ENCODE peak calls at places on chromosomes 5 and 9, in seven cellular contexts. I is Peyer's patch; V is heart right ventricle; S is CD8-positive, alpha-beta T cell; N is PC-3; K is right lobe of liver; Y is left lung. F is an unnamed sample. For H3K27me3 and H3K4me1, the result is how much of the 10 kb centered on the place peaks cover.

GRCh38 chr5:39055760-39056393 is 18.3 kb downstream of the RICTOR start:
- DNase-seq in I (no peak), V (no peak), S (no peak), N (peak), K (no peak), Y (no peak), F (no peak)

GRCh38 chr5:111680737-111681413 is 76.1 kb downstream of the NREP start:
- DNase-seq in I (no peak), V (peak), S (no peak), N (peak), K (no peak), Y (no peak), F (no peak)

GRCh38 chr5:150523472-150524350 is 15.8 kb downstream of the NDST1 start:
- DNase-seq in I (no peak), V (no peak), S (no peak), N (peak), K (no peak), Y (no peak), F (no peak)

GRCh38 chr5:5025774-5026406 is 114.2 kb upstream of the ADAMTS16 start:
- DNase-seq in I (no peak), V (no peak), S (no peak), N (peak), K (no peak), Y (no peak), F (no peak)

GRCh38 chr5:36939969-36940858 is 63.6 kb downstream of the NIPBL start:
- DNase-seq in I (no peak), V (no peak), S (no peak), N (peak), K (no peak), Y (no peak), F (no peak)

GRCh38 chr5:151740336-151740942 is 18.0 kb downstream of the ATOX1 start:
- DNase-seq in I (no peak), V (peak), S (peak), N (peak), K (no peak), Y (peak), F (no peak)

GRCh38 chr5:149380466-149381121 is 1.5 kb upstream of the IL17B start:
- DNase-seq in I (no peak), V (peak), S (no peak), N (no peak), K (no peak), Y (no peak), F (no peak)

GRCh38 chr5:74371621-74372020 is 268.9 kb downstream of the ENC1 start:
- DNase-seq in I (no peak), V (no peak), S (no peak), N (no peak), K (no peak), Y (no peak), F (no peak)

GRCh38 chr9:91276513-91276912 is 85.2 kb downstream of the AUH start:
- DNase-seq in I (no peak), V (no peak), S (no peak), N (no peak), K (no peak), Y (no peak), F (no peak)

GRCh38 chr9:88833946-88834345 is 157.3 kb upstream of the S1PR3 start:
- DNase-seq in I (no peak), V (no peak), S (no peak), N (no peak), K (no peak), Y (no peak), F (no peak)

GRCh38 chr5:155459889-155460500 is 446.4 kb downstream of the KIF4B start:
- DNase-seq in I (no peak), V (no peak), S (no peak), N (no peak), K (no peak), Y (no peak), F (no peak)

GRCh38 chr9:116087246-116087645 is 66.3 kb upstream of the PAPPA start:
- DNase-seq in I (no peak), V (peak), S (no peak), N (peak), K (peak), Y (peak), F (peak)

GRCh38 chr9:134186471-134187109 is 22.2 kb upstream of the RNU6ATAC start:
- DNase-seq in I (peak), V (no peak), S (no peak), N (no peak), K (peak), Y (peak), F (peak)

GRCh38 chr9:133120343-133121199 is 469 bp downstream of the RALGDS start:
- DNase-seq in I (peak), V (peak), S (no peak), N (no peak), K (no peak), Y (no peak), F (no peak)

GRCh38 chr5:129419292-129419691 is 40.8 kb upstream of the ADAMTS19 start:
- DNase-seq in I (no peak), V (no peak), S (no peak), N (no peak), K (no peak), Y (no peak), F (no peak)

GRCh38 chr9:89407070-89407469 is 88.8 kb downstream of the SECISBP2 start:
- DNase-seq in I (no peak), V (no peak), S (no peak), N (no peak), K (no peak), Y (no peak), F (no peak)

GRCh38 chr9:95649801-95650213 is 133.0 kb upstream of the PTCH1 start:
- DNase-seq in I (no peak), V (no peak), S (no peak), N (no peak), K (no peak), Y (no peak), F (no peak)

GRCh38 chr9:83511051-83511450 is 27.1 kb downstream of the FRMD3 start:
- DNase-seq in I (no peak), V (no peak), S (no peak), N (peak), K (no peak), Y (no peak), F (no peak)

GRCh38 chr5:80010754-80011392 is 19.8 kb upstream of the MTX3 start:
- DNase-seq in I (no peak), V (no peak), S (no peak), N (no peak), K (no peak), Y (no peak), F (no peak)

GRCh38 chr5:180126716-180127681 is 55.4 kb upstream of the RNF130 start:
- DNase-seq in I (peak), V (peak), S (no peak), N (peak), K (no peak), Y (no peak), F (peak)

GRCh38 chr9:72428329-72428728 is 63.3 kb upstream of the ZFAND5 start:
- DNase-seq in I (no peak), V (no peak), S (no peak), N (no peak), K (no peak), Y (no peak), F (no peak)

GRCh38 chr5:173973614-173973969 is 15.4 kb upstream of the C5orf47 start:
- DNase-seq in I (no peak), V (no peak), S (no peak), N (peak), K (no peak), Y (peak), F (peak)

GRCh38 chr9:99108131-99108530 is 3.2 kb downstream of the TGFBR1 start:
- DNase-seq in I (no peak), V (no peak), S (no peak), N (no peak), K (no peak), Y (no peak), F (no peak)

GRCh38 chr9:10108815-10109214 is 504.0 kb downstream of the PTPRD start:
- DNase-seq in I (no peak), V (no peak), S (no peak), N (no peak), K (no peak), Y (no peak), F (no peak)

GRCh38 chr9:706606-707451 is 134.7 kb upstream of the DMRT1 start:
- DNase-seq in I (peak), V (peak), S (peak), N (peak), K (peak), Y (peak), F (peak)

GRCh38 chr9:129694265-129694664 is 28.8 kb downstream of the PRRX2 start:
- DNase-seq in I (no peak), V (no peak), S (no peak), N (no peak), K (no peak), Y (no peak), F (no peak)

GRCh38 chr9:119234636-119235035 is 134.6 kb downstream of the BRINP1 start:
- DNase-seq in I (no peak), V (no peak), S (no peak), N (no peak), K (no peak), Y (no peak), F (no peak)

GRCh38 chr9:88802533-88802932 is 188.7 kb upstream of the S1PR3 start:
- DNase-seq in I (no peak), V (no peak), S (no peak), N (no peak), K (no peak), Y (no peak), F (no peak)

GRCh38 chr5:71978216-71978615 is 129.1 kb upstream of the MAP1B start:
- DNase-seq in I (no peak), V (no peak), S (no peak), N (no peak), K (no peak), Y (no peak), F (no peak)

GRCh38 chr5:132653716-132654115 is 4.3 kb upstream of the IL13 start:
- DNase-seq in I (no peak), V (no peak), S (no peak), N (no peak), K (no peak), Y (no peak), F (no peak)

GRCh38 chr5:5822729-5823257 is 400.3 kb downstream of the ICE1 start:
- DNase-seq in I (no peak), V (no peak), S (no peak), N (no peak), K (no peak), Y (no peak), F (no peak)

GRCh38 chr5:146533882-146534281 is 17.9 kb upstream of the GPR151 start:
- DNase-seq in I (no peak), V (no peak), S (no peak), N (no peak), K (no peak), Y (no peak), F (no peak)

GRCh38 chr5:146815423-146815822 is 63.1 kb downstream of the PPP2R2B start:
- DNase-seq in I (no peak), V (no peak), S (no peak), N (no peak), K (no peak), Y (no peak), F (no peak)

GRCh38 chr9:88187631-88188030 is 49.4 kb upstream of the SPATA31C2 start:
- DNase-seq in I (no peak), V (no peak), S (no peak), N (no peak), K (no peak), Y (no peak), F (no peak)

GRCh38 chr9:136052433-136052880 is 42.6 kb downstream of the NACC2 start:
- DNase-seq in I (peak), V (no peak), S (no peak), N (peak), K (no peak), Y (no peak), F (peak)

GRCh38 chr9:137620581-137620980 is 1.8 kb downstream of the EHMT1 start:
- DNase-seq in I (no peak), V (no peak), S (no peak), N (no peak), K (no peak), Y (no peak), F (no peak)

GRCh38 chr9:137615387-137615871 is 3.4 kb upstream of the EHMT1 start:
- DNase-seq in I (no peak), V (no peak), S (no peak), N (no peak), K (no peak), Y (no peak), F (no peak)

GRCh38 chr9:137618105-137619067 is at the start of gene EHMT1:
- DNase-seq in I (peak), V (peak), S (peak), N (peak), K (peak), Y (peak), F (peak)

GRCh38 chr9:137621131-137621757 is 2.4 kb downstream of the EHMT1 start:
- DNase-seq in I (peak), V (no peak), S (no peak), N (peak), K (no peak), Y (no peak), F (no peak)

DNA sequence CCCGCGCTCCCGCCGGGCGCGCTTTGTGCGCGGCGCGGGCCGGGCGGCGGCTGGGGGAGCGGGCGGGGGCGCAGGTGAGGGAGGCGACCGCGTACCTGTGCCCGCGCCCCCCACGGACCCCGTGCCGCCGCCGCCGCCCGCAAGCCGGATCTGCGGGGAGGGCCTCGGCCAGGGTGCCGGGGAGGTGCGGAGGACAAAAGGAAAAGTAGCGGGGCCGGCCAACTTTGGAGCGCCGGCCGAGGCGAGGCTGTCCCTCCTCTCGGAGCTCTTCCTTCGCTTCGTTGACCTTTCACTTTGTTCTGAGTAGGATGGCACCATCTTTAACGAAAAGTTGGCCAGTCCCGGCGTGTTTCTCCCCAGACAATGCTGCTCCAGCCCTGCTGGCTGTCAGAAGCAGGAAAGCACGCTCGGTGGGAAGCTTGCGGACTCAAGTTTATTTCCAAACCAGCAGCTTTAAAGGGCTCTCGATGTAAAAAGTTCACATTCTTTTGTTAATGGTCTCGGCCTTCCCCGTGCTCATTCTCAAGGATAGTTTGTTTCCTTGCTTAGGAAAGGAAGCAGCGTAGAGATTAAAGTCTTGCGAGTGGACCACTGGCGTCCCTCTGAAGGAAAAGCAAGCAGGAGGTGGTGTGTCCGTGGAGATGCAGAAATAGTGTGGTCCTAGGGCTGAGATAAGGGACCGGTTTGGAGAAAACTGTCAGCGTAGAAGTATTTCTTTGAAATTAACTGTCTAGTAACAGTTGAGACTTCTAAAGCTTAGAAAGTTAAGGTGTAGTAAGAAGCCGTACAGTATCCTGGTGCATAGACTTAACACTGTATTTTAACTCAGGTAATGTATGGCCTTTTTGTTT is 660 bp downstream of the EHMT1 start:
- DNase-seq in I (peak), V (no peak), S (no peak), N (peak), K (no peak), Y (peak), F (peak)
- TF ChIP-seq CTCF in I (peak), V (no peak), S (no peak), N (no peak), K (no peak), Y (no peak), F (no peak)

DNA sequence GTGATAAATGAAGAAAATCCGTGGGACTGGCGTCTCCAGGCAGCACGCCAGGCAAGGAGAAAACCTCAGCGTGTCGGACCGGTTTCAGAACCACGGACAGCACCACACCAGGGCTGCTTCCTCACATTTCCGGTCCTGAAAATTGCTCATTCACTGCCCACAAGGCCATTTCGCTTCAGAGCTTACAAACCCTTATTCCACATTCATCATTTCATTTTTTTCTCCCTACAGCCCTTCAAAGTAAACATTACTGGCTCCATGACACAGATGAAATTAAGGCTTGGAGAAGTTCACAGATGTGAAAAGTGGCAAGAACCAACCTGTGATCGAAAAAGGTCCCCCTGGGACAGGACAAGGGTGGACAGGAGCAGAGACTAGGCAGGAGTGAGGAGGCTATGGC is 1.5 kb upstream of the GPRIN1 start:
- DNase-seq in I (no peak), V (peak), S (peak), N (peak), K (peak), Y (peak), F (peak)
- H3K27me3 ChIP-seq in I (under half), V (half or more), S (under half), N (under half), K (under half), Y (under half), F (under half)

GRCh38 chr9:113388833-113389232 is 12.0 kb upstream of the HDHD3 start:
- DNase-seq in I (peak), V (no peak), S (no peak), N (no peak), K (peak), Y (no peak), F (peak)
- H3K4me1 ChIP-seq in I (under half), V (under half), S (under half), N (under half), K (half or more), Y (under half), F (under half)

GRCh38 chr5:14581891-14582796 is 552 bp downstream of the OTULINL start:
- DNase-seq in I (peak), V (peak), S (peak), N (peak), K (peak), Y (peak), F (peak)
- TF ChIP-seq CTCF in I (peak), V (no peak), S (peak), N (peak), K (no peak), Y (no peak), F (peak)

DNA sequence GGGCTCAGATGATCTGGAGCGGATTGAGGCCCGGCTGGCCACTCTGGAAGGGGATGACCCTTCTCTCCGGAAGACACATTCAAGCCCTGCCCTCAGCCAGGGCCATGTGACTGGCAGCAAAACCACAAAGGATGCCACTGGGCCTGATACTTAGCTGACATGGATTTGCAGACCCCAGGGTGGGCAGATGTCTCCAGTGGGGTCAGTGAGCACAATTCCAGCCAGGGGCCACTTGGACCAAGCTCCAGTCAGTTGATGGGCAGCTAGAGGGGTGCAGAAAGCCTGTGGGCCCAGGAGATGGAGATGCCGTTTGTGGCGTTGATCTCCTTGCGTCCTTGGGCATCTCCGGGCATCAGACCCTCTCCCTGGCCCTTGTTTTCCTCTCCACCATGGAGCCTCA is 46.7 kb downstream of the PSD2 start:
- DNase-seq in I (no peak), V (no peak), S (no peak), N (no peak), K (peak), Y (no peak), F (peak)
- H3K27me3 ChIP-seq in I (under half), V (under half), S (under half), N (under half), K (under half), Y (under half), F (under half)

GRCh38 chr9:6008169-6008979 is 7.0 kb downstream of the RANBP6 start:
- DNase-seq in I (peak), V (peak), S (peak), N (peak), K (peak), Y (peak), F (peak)

GRCh38 chr9:6006968-6007769 is 8.3 kb downstream of the RANBP6 start:
- DNase-seq in I (peak), V (peak), S (peak), N (peak), K (peak), Y (peak), F (peak)

GRCh38 chr9:6007770-6008168 is 7.7 kb downstream of the RANBP6 start:
- DNase-seq in I (peak), V (peak), S (peak), N (peak), K (peak), Y (peak), F (peak)
- H3K4me1 ChIP-seq in I (under half), V (under half), S (under half), N (under half), K (under half), Y (half or more), F (under half)

F was measured in upper lobe of right lung.